ENCODE peak calls at places on chromosomes 4 and X, in eight cellular contexts. J is heart left ventricle, Q is PC-3, Y is tibial artery, R is upper lobe of left lung, M is pancreas, K is ascending aorta, C is mammary epithelial cell. S is an unnamed sample. For H3K4me1 and H3K9me3, the result is how much of the 10 kb centered on the place peaks cover.

GRCh38 chr4:38857354-38858096 is 908 bp upstream of the TLR6 start:
- DNase-seq in K (peak), M (no peak), Y (peak), J (peak), C (peak), Q (peak), R (no peak), S (no peak)

GRCh38 chr4:2942532-2943363 is 20.5 kb downstream of the NOP14 start:
- DNase-seq in K (peak), M (no peak), J (no peak), Q (no peak), C (no peak), Y (no peak), R (peak), S (peak)

GRCh38 chr4:5927116-5927515 is 34.2 kb upstream of the CRMP1 start:
- DNase-seq in Y (no peak), Q (no peak), K (peak), M (no peak), R (no peak), C (no peak), J (no peak), S (no peak)

GRCh38 chr4:960736-961650 is 12.4 kb downstream of the DGKQ start:
- DNase-seq in Q (no peak), Y (peak), K (no peak), M (peak), C (no peak), J (no peak), R (peak), S (no peak)

GRCh38 chr4:38980903-38981676 is 51.1 kb downstream of the TMEM156 start:
- DNase-seq in M (no peak), Y (no peak), R (no peak), J (no peak), C (no peak), K (no peak), Q (no peak), S (no peak)

GRCh38 chrX:68196939-68197791 is 236.1 kb downstream of the OPHN1 start:
- DNase-seq in J (peak), M (no peak), K (no peak), Q (peak), Y (no peak), R (no peak), C (peak), S (peak)

GRCh38 chr4:7226993-7227392 is 34.7 kb downstream of the SORCS2 start:
- DNase-seq in J (no peak), Q (no peak), C (no peak), Y (no peak), M (no peak), K (no peak), R (no peak), S (no peak)

GRCh38 chr4:150582101-150582565 is at the start of gene MAB21L2:
- DNase-seq in M (no peak), Q (no peak), C (no peak), J (no peak), K (no peak), Y (no peak), R (no peak), S (no peak)

GRCh38 chrX:80216086-80216485 is 201.5 kb downstream of the TBX22 start:
- DNase-seq in M (no peak), Y (no peak), K (no peak), Q (peak), C (peak), J (no peak), R (no peak), S (no peak)

GRCh38 chr4:40152642-40153041 is 44.2 kb upstream of the RHOH start:
- DNase-seq in R (no peak), Q (no peak), Y (no peak), K (no peak), C (no peak), J (no peak), M (no peak), S (no peak)

GRCh38 chrX:85905851-85906250 is 141.5 kb downstream of the CHM start:
- DNase-seq in K (no peak), Y (no peak), C (no peak), J (no peak), Q (no peak), R (no peak), M (no peak), S (no peak)

GRCh38 chr4:186643501-186644315 is 79.9 kb downstream of the FAT1 start:
- DNase-seq in J (no peak), Q (peak), R (no peak), Y (no peak), K (no peak), M (no peak), C (peak), S (no peak)

GRCh38 chrX:72123471-72124185 is 8.1 kb downstream of the RTL5 start:
- DNase-seq in M (no peak), C (no peak), Y (peak), J (peak), Q (no peak), R (no peak), K (peak), S (no peak)

GRCh38 chr4:105990933-105991332 is 95.7 kb downstream of the NPNT start:
- DNase-seq in K (peak), C (peak), R (no peak), M (peak), J (peak), Q (peak), Y (peak), S (peak)

GRCh38 chr4:91116861-91117260 is 989.7 kb downstream of the CCSER1 start:
- DNase-seq in M (no peak), Q (peak), K (no peak), R (no peak), C (peak), Y (no peak), J (no peak), S (no peak)

GRCh38 chr4:52838729-52839722 is 23.1 kb upstream of the RASL11B start:
- DNase-seq in R (no peak), J (peak), Y (no peak), C (peak), M (no peak), K (no peak), Q (no peak), S (no peak)
- H3K4me1 ChIP-seq in R (under half), J (under half), Y (under half), C (half or more), M (under half), K (under half), Q (under half), S (under half)

GRCh38 chrX:153507484-153508178 is 9.8 kb upstream of the ATP2B3 start:
- DNase-seq in M (peak), C (peak), Q (peak), K (peak), Y (peak), R (peak), J (peak), S (peak)

GRCh38 chrX:153512501-153512893 is 4.9 kb upstream of the ATP2B3 start:
- DNase-seq in M (no peak), C (no peak), Y (no peak), K (no peak), R (no peak), J (no peak), Q (no peak), S (no peak)

GRCh38 chrX:153511784-153512500 is 5.5 kb upstream of the ATP2B3 start:
- DNase-seq in K (no peak), Q (no peak), C (no peak), M (no peak), Y (no peak), J (no peak), R (no peak), S (no peak)

GRCh38 chrX:153510383-153510782 is 7.1 kb upstream of the ATP2B3 start:
- DNase-seq in R (no peak), Y (no peak), K (no peak), C (no peak), J (no peak), Q (no peak), M (no peak), S (no peak)

DNA sequence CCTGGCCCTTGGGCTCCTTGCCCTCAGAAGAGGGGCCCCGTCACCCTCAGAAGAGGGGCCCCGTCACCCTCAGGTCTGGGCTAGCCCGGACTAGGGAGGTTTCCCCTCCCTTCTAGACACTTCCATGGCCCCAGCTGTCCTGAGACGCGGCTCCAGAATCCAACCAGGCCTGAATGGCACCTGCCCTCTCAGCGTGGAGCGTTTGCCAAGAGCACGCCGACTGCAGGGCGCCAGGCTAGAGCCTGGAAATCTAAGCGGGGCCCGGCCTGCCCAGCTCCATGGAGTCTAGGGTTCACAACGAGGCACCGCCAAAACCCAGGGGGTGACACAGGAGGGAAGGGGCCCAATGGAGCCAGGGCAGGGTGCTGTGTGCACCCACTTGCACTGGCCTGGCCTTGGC is 7.8 kb upstream of the ATP2B3 start:
- DNase-seq in J (no peak), Q (no peak), R (no peak), M (no peak), C (no peak), Y (no peak), K (no peak), S (no peak)
- H3K9me3 ChIP-seq in J (under half), Q (under half), R (under half), M (under half), C (under half), Y (under half), K (under half), S (under half)

GRCh38 chr4:161949941-161950725 is 213.7 kb downstream of the FSTL5 start:
- DNase-seq in Y (no peak), J (no peak), R (no peak), M (no peak), Q (no peak), K (no peak), C (peak), S (no peak)

GRCh38 chr4:161948026-161948770 is 215.6 kb downstream of the FSTL5 start:
- DNase-seq in K (no peak), Q (no peak), J (no peak), R (no peak), Y (no peak), M (no peak), C (no peak), S (no peak)

DNA sequence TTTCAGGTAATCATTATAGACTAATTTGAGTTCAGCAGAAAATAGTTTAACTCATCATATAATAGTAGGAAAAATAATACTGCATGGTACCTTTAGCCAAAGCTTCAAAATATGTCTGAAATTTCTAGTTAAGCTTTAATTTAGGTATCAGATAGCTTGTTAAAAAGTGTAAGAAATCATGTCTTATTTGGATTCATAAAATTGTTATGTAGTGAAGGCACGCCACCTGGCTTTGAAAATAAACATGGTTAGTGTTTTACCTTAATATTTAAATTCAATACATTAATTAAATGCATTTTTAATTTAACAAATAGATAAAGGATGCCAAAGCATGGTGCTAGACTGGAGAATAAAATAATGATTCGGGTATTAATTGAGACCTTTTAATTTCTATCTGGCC is 211.4 kb downstream of the FSTL5 start:
- DNase-seq in R (no peak), C (no peak), K (no peak), Y (no peak), M (no peak), Q (peak), J (no peak), S (no peak)
- TF ChIP-seq CTCF in R (no peak), C (peak), K (no peak), Y (no peak), M (no peak), Q (peak), J (no peak), S (no peak)

GRCh38 chr4:30756553-30756952 is 36.4 kb downstream of the PCDH7 start:
- DNase-seq in K (no peak), Y (no peak), C (no peak), M (no peak), R (no peak), J (no peak), Q (no peak), S (no peak)

GRCh38 chr4:30753316-30753715 is 33.1 kb downstream of the PCDH7 start:
- DNase-seq in R (no peak), K (no peak), M (no peak), Q (peak), J (no peak), C (peak), Y (no peak), S (no peak)

GRCh38 chr4:30754021-30754420 is 33.9 kb downstream of the PCDH7 start:
- DNase-seq in K (no peak), Y (no peak), Q (peak), R (no peak), J (no peak), M (no peak), C (peak), S (no peak)

GRCh38 chr4:30757357-30757756 is 37.2 kb downstream of the PCDH7 start:
- DNase-seq in K (no peak), M (no peak), Y (no peak), Q (peak), J (no peak), R (no peak), C (peak), S (no peak)

GRCh38 chr4:30755306-30755705 is 35.1 kb downstream of the PCDH7 start:
- DNase-seq in K (no peak), C (no peak), J (no peak), M (no peak), Q (no peak), Y (no peak), R (no peak), S (no peak)
- H3K4me1 ChIP-seq in K (under half), C (under half), J (under half), M (under half), Q (under half), Y (under half), R (under half), S (under half)

GRCh38 chr4:19945501-19945900 is 306.2 kb upstream of the SLIT2 start:
- DNase-seq in Q (peak), R (no peak), Y (no peak), M (no peak), J (no peak), C (no peak), K (no peak), S (no peak)

GRCh38 chr4:19945979-19946380 is 305.7 kb upstream of the SLIT2 start:
- DNase-seq in M (no peak), C (peak), J (no peak), Y (no peak), K (no peak), R (no peak), Q (peak), S (no peak)

GRCh38 chr4:19941434-19941833 is 310.3 kb upstream of the SLIT2 start:
- DNase-seq in K (no peak), J (no peak), R (no peak), Q (no peak), C (no peak), M (no peak), Y (no peak), S (no peak)

GRCh38 chr4:19944806-19945205 is 306.9 kb upstream of the SLIT2 start:
- DNase-seq in R (no peak), M (no peak), C (no peak), Y (no peak), J (peak), Q (no peak), K (no peak), S (no peak)

GRCh38 chr4:19944251-19944650 is 307.5 kb upstream of the SLIT2 start:
- DNase-seq in Q (peak), M (no peak), J (no peak), R (no peak), Y (no peak), C (peak), K (no peak), S (no peak)
- H3K9me3 ChIP-seq in Q (under half), M (under half), J (under half), R (under half), Y (under half), C (under half), K (under half), S (under half)